ENCODE peak calls at places on chromosomes 13 and 19, in eight cellular contexts. N is KBM-7; G is stimulated activated CD8-positive, alpha-beta memory T cell treated with anti-CD3 and anti-CD28 coated beads, Interleukin-12 subunit alpha, Interleukin-12 subunit beta, amount 100 ng/mL, for 4 hours; B is activated CD8-positive, alpha-beta memory T cell treated with anti-CD3 and anti-CD28 coated beads for 24 hours; O is A549; F is substantia nigra; A is naive thymus-derived CD8-positive, alpha-beta T cell; I is Calu3. D is an unnamed sample.

GRCh38 chr13:29847501-29847983 is 2.9 kb downstream of the UBL3 start:
- DNase-seq in I (no peak), N (peak), A (no peak), B (no peak), F (no peak), O (no peak), G (no peak), D (peak)

GRCh38 chr19:39498262-39499081 is at the start of gene DLL3:
- DNase-seq in B (peak), G (no peak), N (no peak), I (no peak), A (no peak), O (no peak), F (no peak), D (peak)

GRCh38 chr19:55699221-55699620 is 24.2 kb downstream of the EPN1 start:
- DNase-seq in B (no peak), G (no peak), N (no peak), F (no peak), I (no peak), A (no peak), O (no peak), D (no peak)

GRCh38 chr13:100543872-100544602 is 44.6 kb downstream of the GGACT start:
- DNase-seq in G (no peak), O (no peak), N (no peak), A (no peak), I (no peak), F (no peak), B (no peak), D (no peak)

GRCh38 chr13:20528451-20528850 is 2.8 kb upstream of the CRYL1 start:
- DNase-seq in G (no peak), I (no peak), N (no peak), A (no peak), F (no peak), B (no peak), O (no peak), D (no peak)

GRCh38 chr19:47675271-47675670 is 38.0 kb upstream of the EHD2 start:
- DNase-seq in O (no peak), A (no peak), B (no peak), F (no peak), N (no peak), G (no peak), I (no peak), D (no peak)

GRCh38 chr13:111049791-111050538 is 65.1 kb upstream of the ARHGEF7 start:
- DNase-seq in I (peak), F (peak), A (no peak), O (no peak), B (no peak), N (no peak), G (no peak), D (no peak)

GRCh38 chr19:19477705-19478383 is 37.5 kb downstream of the TSSK6 start:
- DNase-seq in G (no peak), N (no peak), A (no peak), B (no peak), I (no peak), F (no peak), O (no peak), D (no peak)

GRCh38 chr13:79527698-79528097 is 46.7 kb downstream of the NDFIP2 start:
- DNase-seq in B (no peak), F (no peak), N (no peak), G (no peak), I (no peak), A (no peak), O (no peak), D (no peak)

GRCh38 chr19:18765224-18765623 is 25.9 kb downstream of the COMP start:
- DNase-seq in N (no peak), G (no peak), F (no peak), O (no peak), A (no peak), I (no peak), B (no peak), D (no peak)

GRCh38 chr13:63336549-63336948 is 1920.9 kb upstream of the PCDH20 start:
- DNase-seq in F (no peak), A (no peak), N (no peak), I (no peak), G (no peak), O (no peak), B (no peak), D (no peak)

GRCh38 chr19:49601482-49602038 is 10.6 kb downstream of the PRR12 start:
- DNase-seq in O (no peak), A (no peak), I (no peak), N (no peak), B (no peak), G (no peak), F (no peak), D (no peak)

GRCh38 chr19:10766049-10766623 is 48.3 kb downstream of the DNM2 start:
- DNase-seq in N (no peak), I (no peak), B (no peak), A (no peak), G (no peak), O (no peak), F (no peak), D (no peak)

GRCh38 chr13:60679131-60679530 is 282.1 kb downstream of the TDRD3 start:
- DNase-seq in O (no peak), A (no peak), I (no peak), F (no peak), N (no peak), G (no peak), B (no peak), D (no peak)

GRCh38 chr13:114200673-114201005 is 21.6 kb downstream of the CFAP97D2 start:
- DNase-seq in O (no peak), A (no peak), N (no peak), G (no peak), B (no peak), I (no peak), F (no peak), D (no peak)

GRCh38 chr19:40217027-40217810 is 965 bp downstream of the TTC9B start:
- DNase-seq in O (peak), A (no peak), F (no peak), N (peak), G (no peak), B (no peak), I (peak), D (no peak)

GRCh38 chr13:99969934-99970760 is 1.4 kb downstream of the ZIC5 start:
- DNase-seq in I (peak), N (peak), B (peak), F (no peak), G (peak), O (no peak), A (no peak), D (no peak)

GRCh38 chr19:10206226-10206873 is 11.6 kb upstream of the DNMT1 start:
- DNase-seq in G (no peak), A (no peak), O (no peak), F (no peak), N (no peak), B (no peak), I (peak), D (no peak)

GRCh38 chr13:73851104-73851503 is 283.1 kb downstream of the KLF12 start:
- DNase-seq in N (no peak), B (no peak), G (no peak), A (no peak), I (no peak), O (no peak), F (no peak), D (no peak)

GRCh38 chr19:48069435-48069834 is 25.6 kb upstream of the CABP5 start:
- DNase-seq in O (peak), I (no peak), B (no peak), F (no peak), A (no peak), N (no peak), G (no peak), D (no peak)

GRCh38 chr13:41925014-41925413 is 35.9 kb downstream of the VWA8 start:
- DNase-seq in A (no peak), O (no peak), G (no peak), N (no peak), F (no peak), B (no peak), I (no peak), D (no peak)

GRCh38 chr19:55584871-55585270 is 4.2 kb upstream of the ZNF579 start:
- DNase-seq in B (no peak), F (no peak), N (no peak), G (no peak), I (no peak), O (no peak), A (no peak), D (no peak)

GRCh38 chr19:1009043-1009975 is 9.1 kb downstream of the GRIN3B start:
- DNase-seq in I (no peak), G (no peak), O (no peak), B (no peak), F (no peak), A (no peak), N (no peak), D (no peak)

GRCh38 chr13:33859691-33860303 is 41.8 kb downstream of the RFC3 start:
- DNase-seq in G (no peak), O (no peak), A (no peak), B (no peak), F (no peak), N (no peak), I (no peak), D (no peak)

GRCh38 chr13:43985437-43986051 is 105.8 kb downstream of the LACC1 start:
- DNase-seq in B (no peak), O (no peak), A (no peak), I (no peak), G (no peak), F (no peak), N (no peak), D (no peak)

GRCh38 chr19:5115771-5116202 is 146.9 kb downstream of the KDM4B start:
- DNase-seq in B (no peak), I (no peak), G (no peak), A (no peak), N (no peak), O (no peak), F (no peak), D (no peak)

GRCh38 chr13:20015763-20016162 is 57.2 kb downstream of the ZMYM2 start:
- DNase-seq in N (no peak), F (no peak), O (no peak), I (no peak), B (no peak), G (no peak), A (no peak), D (no peak)

GRCh38 chr19:52741951-52742485 is 7.2 kb upstream of the ZNF611 start:
- DNase-seq in O (no peak), F (no peak), G (no peak), I (no peak), N (no peak), B (no peak), A (no peak), D (no peak)

GRCh38 chr19:41960973-41961372 is 1.9 kb upstream of the RABAC1 start:
- DNase-seq in G (no peak), B (no peak), A (no peak), F (no peak), I (no peak), N (peak), O (no peak), D (no peak)

GRCh38 chr13:36432106-36432544 is at the start of gene CCNA1:
- DNase-seq in A (no peak), O (no peak), G (no peak), B (no peak), I (no peak), N (peak), F (no peak), D (no peak)

GRCh38 chr13:45604892-45605291 is 10.6 kb downstream of the ERICH6B start:
- DNase-seq in N (no peak), F (no peak), G (no peak), I (no peak), A (no peak), O (no peak), B (no peak), D (no peak)

GRCh38 chr13:72004236-72004635 is 137.2 kb upstream of the DACH1 start:
- DNase-seq in B (no peak), F (no peak), G (no peak), N (no peak), I (no peak), A (no peak), O (no peak), D (no peak)

GRCh38 chr19:53041366-53041765 is 3.2 kb upstream of the ERVV-2 start:
- DNase-seq in F (no peak), B (no peak), O (no peak), G (no peak), N (no peak), A (no peak), I (no peak), D (no peak)